ENCODE peak calls at places on chromosomes 7 and 10, in six cellular contexts. F is CD8-positive, alpha-beta memory T cell; R is brain microvascular endothelial cell; T is body of pancreas; A is BJ; X is thoracic aorta. B is an unnamed sample.

GRCh38 chr7:41579961-41580935 is 122.6 kb downstream of the INHBA start:
- DNase-seq in R (peak; percentile 85), T (no peak), X (no peak), A (peak; percentile 99), F (no peak), B (no peak)

GRCh38 chr7:142353147-142354058 is 95.5 kb upstream of the PRSS58 start:
- DNase-seq in T (no peak), X (no peak), F (no peak), R (no peak), A (no peak), B (no peak)

GRCh38 chr10:70853031-70853430 is 35.3 kb downstream of the PCBD1 start:
- DNase-seq in T (no peak), X (no peak), A (no peak), F (no peak), R (no peak), B (no peak)

GRCh38 chr10:113228570-113228969 is 278.5 kb downstream of the TCF7L2 start:
- DNase-seq in R (peak; percentile 70), A (peak; percentile 23), X (no peak), F (no peak), T (no peak), B (no peak)

GRCh38 chr7:114718861-114719260 is 203.0 kb upstream of the MDFIC start:
- DNase-seq in F (no peak), R (no peak), X (no peak), T (no peak), A (no peak), B (no peak)

GRCh38 chr10:70479626-70480253 is 1.2 kb downstream of the PALD1 start:
- DNase-seq in F (no peak), X (no peak), R (no peak), A (no peak), T (peak; percentile 30), B (no peak)

GRCh38 chr7:83077328-83077727 is 85.4 kb downstream of the PCLO start:
- DNase-seq in T (no peak), R (peak; percentile 2), F (no peak), A (no peak), X (no peak), B (no peak)

GRCh38 chr7:127393370-127394058 is 1.0 kb upstream of the ZNF800 start:
- DNase-seq in X (no peak), F (no peak), T (peak; percentile 36), A (no peak), R (no peak), B (no peak)

GRCh38 chr7:133797818-133798485 is 329.2 kb upstream of the LRGUK start:
- DNase-seq in X (no peak), R (peak; percentile 9), T (no peak), A (no peak), F (no peak), B (no peak)

GRCh38 chr7:140888087-140888486 is 36.6 kb downstream of the BRAF start:
- DNase-seq in F (no peak), R (no peak), X (no peak), A (no peak), T (no peak), B (no peak)

GRCh38 chr10:43056568-43057011 is 20.3 kb upstream of the RET start:
- DNase-seq in R (no peak), F (no peak), X (no peak), T (peak; percentile 2), A (no peak), B (no peak)

GRCh38 chr10:89664206-89664605 is 19.2 kb upstream of the PANK1 start:
- DNase-seq in T (no peak), F (no peak), A (no peak), R (no peak), X (no peak), B (no peak)

GRCh38 chr10:35306852-35307251 is 29.5 kb upstream of the CCNY start:
- DNase-seq in T (peak; percentile 68), X (no peak), A (no peak), F (no peak), R (no peak), B (peak; percentile 59)

DNA sequence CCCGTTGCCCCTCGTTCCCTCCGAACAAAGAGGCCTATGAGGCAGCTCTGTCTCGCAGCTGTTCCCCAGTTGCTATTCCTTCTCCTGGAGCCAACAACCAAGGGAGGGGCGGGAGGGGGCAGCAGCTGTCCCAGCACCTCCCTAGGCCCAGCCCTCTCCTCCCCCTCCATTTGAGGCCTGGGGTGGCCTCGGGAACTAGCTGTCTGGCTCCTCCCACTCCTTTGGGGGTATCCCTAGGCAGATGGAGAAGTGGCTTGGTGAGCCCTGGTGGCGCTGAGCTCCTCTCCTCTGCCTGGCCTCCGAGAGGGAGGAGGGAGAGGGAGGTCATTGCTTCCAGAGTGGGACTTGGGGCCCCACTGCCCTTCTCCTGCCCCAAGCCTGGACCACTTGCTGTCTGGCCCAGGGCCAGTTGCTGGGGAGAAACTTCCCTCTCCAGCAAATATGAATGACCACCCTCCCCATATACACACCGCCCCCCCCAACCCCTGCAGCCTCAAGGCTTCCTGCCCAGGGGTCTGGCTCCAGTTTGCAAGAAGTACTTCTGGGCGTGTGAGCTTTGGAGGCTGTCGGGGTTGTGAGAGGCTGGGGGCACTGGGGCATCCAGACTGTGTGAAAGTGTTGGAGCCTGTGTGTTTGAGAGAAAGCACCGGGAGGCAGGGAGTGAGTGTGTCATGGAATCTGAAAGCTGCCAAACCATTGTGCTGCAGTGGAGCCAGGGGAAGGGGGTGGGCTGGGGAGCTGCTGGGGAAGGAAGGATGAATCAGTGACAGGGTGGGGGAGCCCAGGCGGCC is 3.1 kb downstream of the FLNC start:
- DNase-seq in T (no peak), R (peak; percentile 88), X (no peak), F (no peak), A (no peak), B (no peak)
- H3K4me3 ChIP-seq in T (no peak overlapping the region), R (peak overlapping the region; percentile 81), X (peak overlapping the region; percentile 71), F (no peak overlapping the region), A (peak overlapping the region; percentile 97), B (no peak overlapping the region)

DNA sequence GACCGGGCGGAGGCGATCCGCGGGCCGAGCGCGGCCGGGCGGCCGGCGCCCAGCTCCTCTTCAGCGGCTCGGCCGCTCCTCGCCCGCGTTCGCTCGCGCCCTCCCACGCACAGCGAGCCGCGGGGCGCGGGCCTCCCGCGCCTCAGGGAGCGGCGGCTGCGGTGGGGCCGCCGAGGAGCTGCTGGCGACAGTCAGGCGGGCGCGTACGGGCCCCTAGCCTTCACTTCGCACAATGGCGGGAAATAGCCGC is at the start of gene MCMBP:
- DNase-seq in T (no peak), R (no peak), X (no peak), A (no peak), F (no peak), B (no peak)
- H3K4me3 ChIP-seq in T (peak within 1 kb of the TSS; percentile 82), R (peak within 1 kb of the TSS; percentile 80), X (peak within 1 kb of the TSS; percentile 72), A (peak within 1 kb of the TSS; percentile 85), F (peak within 1 kb of the TSS; percentile 94), B (peak within 1 kb of the TSS; percentile 65)

DNA sequence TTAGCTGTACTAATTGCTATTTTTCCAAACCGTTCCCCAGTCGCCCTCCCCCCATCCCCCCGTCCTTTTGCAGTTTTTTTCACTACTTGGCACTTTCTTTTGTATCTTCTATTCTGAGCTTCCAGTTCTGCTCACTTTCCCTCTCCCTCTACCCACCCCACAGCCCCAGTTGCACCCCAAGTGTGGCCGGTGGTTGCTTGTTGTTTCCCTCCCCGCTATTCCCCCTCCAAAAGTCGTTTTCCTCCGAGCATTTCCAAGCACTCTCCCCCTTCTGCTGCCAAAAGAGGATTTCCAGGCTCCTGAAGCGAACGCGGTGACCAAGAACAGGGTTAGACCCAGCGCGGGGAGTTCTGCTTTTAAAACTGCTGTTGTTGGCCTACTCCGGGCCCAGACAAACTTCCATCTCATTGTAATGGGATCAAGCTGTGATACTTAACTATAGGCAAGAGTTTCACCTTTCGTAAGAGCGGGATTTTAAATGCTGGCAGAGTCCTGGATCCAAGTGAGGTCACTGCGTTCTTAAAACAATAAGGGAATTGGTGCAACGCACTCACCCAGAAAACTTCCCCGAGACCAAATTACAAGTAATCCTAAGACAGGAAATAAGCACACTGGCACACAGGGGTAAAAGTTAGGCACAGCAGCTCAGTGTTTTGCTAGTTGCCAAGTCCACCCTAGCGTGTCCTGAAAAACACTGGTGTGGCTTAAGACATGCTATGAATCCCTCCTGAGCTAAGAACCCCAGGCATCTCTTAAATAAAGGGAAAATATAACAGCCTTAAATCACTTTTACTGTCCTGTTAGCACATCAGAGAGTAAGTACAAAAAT is 1.5 kb upstream of the RGS10 start:
- DNase-seq in F (no peak), X (no peak), R (no peak), T (no peak), A (no peak), B (no peak)
- H3K4me3 ChIP-seq in F (no peak overlapping the region), X (peak overlapping the region; percentile 90), R (no peak overlapping the region), T (no peak overlapping the region), A (no peak overlapping the region), B (no peak overlapping the region)

GRCh38 chr7:50314778-50315177 is 10.3 kb downstream of the IKZF1 start:
- DNase-seq in X (no peak), T (no peak), R (no peak), A (no peak), F (no peak), B (no peak)

GRCh38 chr7:50310361-50310760 is 5.8 kb downstream of the IKZF1 start:
- DNase-seq in F (no peak), A (no peak), T (no peak), R (no peak), X (no peak), B (no peak)

GRCh38 chr7:50312176-50312575 is 7.7 kb downstream of the IKZF1 start:
- DNase-seq in X (no peak), F (no peak), T (no peak), R (no peak), A (no peak), B (no peak)

GRCh38 chr7:50315193-50315592 is 10.7 kb downstream of the IKZF1 start:
- DNase-seq in R (no peak), F (no peak), A (no peak), X (no peak), T (no peak), B (no peak)

DNA sequence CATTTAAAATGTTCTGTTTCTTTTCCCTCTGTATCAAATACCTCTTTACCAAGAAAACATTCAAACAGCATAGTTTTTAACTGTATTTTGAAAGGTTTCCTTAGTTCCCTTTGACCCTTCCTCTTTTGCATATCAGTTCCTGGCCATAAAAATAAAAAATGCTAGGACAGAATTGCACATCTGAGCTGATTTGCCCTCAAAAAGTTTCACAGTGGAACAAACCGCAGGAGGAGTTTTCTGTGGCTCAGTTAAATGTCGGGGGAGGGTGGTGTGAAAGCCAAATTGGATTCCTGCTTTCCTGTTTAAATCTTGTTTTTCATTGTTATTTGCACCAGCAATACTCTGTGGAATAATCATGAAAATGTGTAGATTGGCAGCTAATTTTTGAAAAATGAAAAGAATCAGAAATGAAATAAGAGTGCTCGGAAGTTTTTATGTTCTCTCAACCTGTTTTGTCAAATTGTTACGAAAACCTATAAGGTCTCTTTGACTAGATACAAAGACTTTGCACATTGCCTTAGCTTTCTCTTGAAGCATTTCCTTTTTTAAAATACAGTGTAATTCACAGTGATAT is 8.2 kb downstream of the IKZF1 start:
- DNase-seq in X (no peak), T (no peak), F (no peak), R (no peak), A (no peak), B (no peak)
- H3K4me3 ChIP-seq in X (no peak overlapping the region), T (no peak overlapping the region), F (peak overlapping the region; percentile 92), R (no peak overlapping the region), A (no peak overlapping the region), B (no peak overlapping the region)

GRCh38 chr10:24866615-24867583 is 85.5 kb downstream of the PRTFDC1 start:
- DNase-seq in A (no peak), T (peak; percentile 23), R (peak; percentile 44), F (no peak), X (no peak), B (no peak)
- H3K4me3 ChIP-seq in A (no peak overlapping the region), T (no peak overlapping the region), R (no peak overlapping the region), F (no peak overlapping the region), X (peak overlapping the region; percentile 51), B (no peak overlapping the region)

GRCh38 chr10:132687181-132687892 is 98.6 kb downstream of the NKX6-2 start:
- DNase-seq in F (no peak), A (no peak), X (no peak), R (no peak), T (peak; percentile 5), B (no peak)
- H3K4me3 ChIP-seq in F (no peak overlapping the region), A (no peak overlapping the region), X (no peak overlapping the region), R (no peak overlapping the region), T (no peak overlapping the region), B (no peak overlapping the region)

B was measured in LNCaP clone FGC.